ENCODE peak calls at places on chromosome 6, in eight cellular contexts. One of them, this sample, is unnamed.

GRCh38 chr6:3137057-3137777 is 18.7 kb downstream of the BPHL start:
- DNase-seq in HCT116: no peak
- DNase-seq in GM23338: no peak
- DNase-seq in heart right ventricle: no peak
- DNase-seq in PC-9: no peak
- DNase-seq in dorsolateral prefrontal cortex: peak; percentile 30
- DNase-seq in keratinocyte: no peak
- DNase-seq in brain microvascular endothelial cell: no peak
- DNase-seq in this sample: no peak

GRCh38 chr6:18259675-18260447 is 4.5 kb downstream of the DEK start:
- DNase-seq in brain microvascular endothelial cell: no peak
- DNase-seq in HCT116: no peak
- DNase-seq in GM23338: no peak
- DNase-seq in PC-9: peak; percentile 40
- DNase-seq in heart right ventricle: no peak
- DNase-seq in keratinocyte: no peak
- DNase-seq in dorsolateral prefrontal cortex: no peak
- DNase-seq in this sample: no peak

GRCh38 chr6:127367023-127367375 is 23.6 kb upstream of the ECHDC1 start:
- DNase-seq in brain microvascular endothelial cell: no peak
- DNase-seq in GM23338: no peak
- DNase-seq in keratinocyte: no peak
- DNase-seq in heart right ventricle: no peak
- DNase-seq in HCT116: no peak
- DNase-seq in PC-9: no peak
- DNase-seq in dorsolateral prefrontal cortex: no peak
- DNase-seq in this sample: no peak

GRCh38 chr6:215335-216034 is 76.8 kb upstream of the DUSP22 start:
- DNase-seq in heart right ventricle: no peak
- DNase-seq in PC-9: peak; percentile 74
- DNase-seq in HCT116: no peak
- DNase-seq in keratinocyte: peak; percentile 91
- DNase-seq in brain microvascular endothelial cell: no peak
- DNase-seq in GM23338: no peak
- DNase-seq in dorsolateral prefrontal cortex: no peak
- DNase-seq in this sample: peak; percentile 80

GRCh38 chr6:117916483-117916882 is 9.4 kb downstream of the SLC35F1 start:
- DNase-seq in brain microvascular endothelial cell: no peak
- DNase-seq in keratinocyte: no peak
- DNase-seq in PC-9: no peak
- DNase-seq in dorsolateral prefrontal cortex: no peak
- DNase-seq in GM23338: no peak
- DNase-seq in HCT116: no peak
- DNase-seq in heart right ventricle: no peak
- DNase-seq in this sample: no peak

GRCh38 chr6:50843842-50844241 is 25.2 kb downstream of the TFAP2B start:
- DNase-seq in GM23338: peak; percentile 97
- DNase-seq in PC-9: no peak
- DNase-seq in heart right ventricle: no peak
- DNase-seq in HCT116: no peak
- DNase-seq in dorsolateral prefrontal cortex: no peak
- DNase-seq in brain microvascular endothelial cell: no peak
- DNase-seq in keratinocyte: no peak
- DNase-seq in this sample: no peak

GRCh38 chr6:129340983-129341382 is 369.0 kb downstream of the ARHGAP18 start:
- DNase-seq in heart right ventricle: no peak
- DNase-seq in HCT116: no peak
- DNase-seq in keratinocyte: no peak
- DNase-seq in GM23338: no peak
- DNase-seq in brain microvascular endothelial cell: peak; percentile 86
- DNase-seq in dorsolateral prefrontal cortex: no peak
- DNase-seq in PC-9: peak; percentile 46
- DNase-seq in this sample: no peak

GRCh38 chr6:132023490-132023889 is 72.3 kb upstream of the CCN2 start:
- DNase-seq in keratinocyte: no peak
- DNase-seq in PC-9: peak; percentile 4
- DNase-seq in brain microvascular endothelial cell: peak; percentile 7
- DNase-seq in heart right ventricle: no peak
- DNase-seq in GM23338: peak; percentile 61
- DNase-seq in HCT116: peak; percentile 26
- DNase-seq in dorsolateral prefrontal cortex: no peak
- DNase-seq in this sample: no peak

GRCh38 chr6:154548130-154548830 is 37.8 kb upstream of the CNKSR3 start:
- DNase-seq in brain microvascular endothelial cell: peak; percentile 40
- DNase-seq in PC-9: no peak
- DNase-seq in HCT116: no peak
- DNase-seq in dorsolateral prefrontal cortex: no peak
- DNase-seq in keratinocyte: no peak
- DNase-seq in heart right ventricle: peak; percentile 25
- DNase-seq in GM23338: no peak
- DNase-seq in this sample: no peak

GRCh38 chr6:4582506-4582905 is 193.7 kb upstream of the CDYL start:
- DNase-seq in keratinocyte: no peak
- DNase-seq in brain microvascular endothelial cell: peak; percentile 29
- DNase-seq in PC-9: no peak
- DNase-seq in GM23338: no peak
- DNase-seq in heart right ventricle: no peak
- DNase-seq in HCT116: no peak
- DNase-seq in dorsolateral prefrontal cortex: no peak
- DNase-seq in this sample: no peak

GRCh38 chr6:163369628-163370365 is 44.7 kb upstream of the QKI start:
- DNase-seq in dorsolateral prefrontal cortex: no peak
- DNase-seq in brain microvascular endothelial cell: no peak
- DNase-seq in heart right ventricle: no peak
- DNase-seq in PC-9: no peak
- DNase-seq in GM23338: no peak
- DNase-seq in HCT116: no peak
- DNase-seq in keratinocyte: no peak
- DNase-seq in this sample: no peak

GRCh38 chr6:160051390-160051789 is 70.2 kb upstream of the SLC22A1 start:
- DNase-seq in GM23338: no peak
- DNase-seq in keratinocyte: no peak
- DNase-seq in brain microvascular endothelial cell: no peak
- DNase-seq in heart right ventricle: no peak
- DNase-seq in HCT116: no peak
- DNase-seq in dorsolateral prefrontal cortex: no peak
- DNase-seq in PC-9: no peak
- DNase-seq in this sample: no peak

GRCh38 chr6:127972815-127973214 is 72.0 kb upstream of the THEMIS start:
- DNase-seq in HCT116: no peak
- DNase-seq in PC-9: no peak
- DNase-seq in heart right ventricle: no peak
- DNase-seq in keratinocyte: no peak
- DNase-seq in GM23338: no peak
- DNase-seq in dorsolateral prefrontal cortex: no peak
- DNase-seq in brain microvascular endothelial cell: no peak
- DNase-seq in this sample: no peak

GRCh38 chr6:85343428-85343827 is 106.5 kb upstream of the NT5E start:
- DNase-seq in HCT116: no peak
- DNase-seq in dorsolateral prefrontal cortex: no peak
- DNase-seq in heart right ventricle: no peak
- DNase-seq in brain microvascular endothelial cell: no peak
- DNase-seq in keratinocyte: no peak
- DNase-seq in GM23338: no peak
- DNase-seq in PC-9: no peak
- DNase-seq in this sample: no peak
- H3K27ac ChIP-seq in HCT116: no peak overlapping the region
- H3K27ac ChIP-seq in dorsolateral prefrontal cortex: no peak overlapping the region
- H3K27ac ChIP-seq in heart right ventricle: no peak overlapping the region
- H3K27ac ChIP-seq in brain microvascular endothelial cell: no peak overlapping the region
- H3K27ac ChIP-seq in keratinocyte: no peak overlapping the region
- H3K27ac ChIP-seq in GM23338: no peak overlapping the region
- H3K27ac ChIP-seq in PC-9: no peak overlapping the region
- H3K27ac ChIP-seq in this sample: no peak overlapping the region

DNA sequence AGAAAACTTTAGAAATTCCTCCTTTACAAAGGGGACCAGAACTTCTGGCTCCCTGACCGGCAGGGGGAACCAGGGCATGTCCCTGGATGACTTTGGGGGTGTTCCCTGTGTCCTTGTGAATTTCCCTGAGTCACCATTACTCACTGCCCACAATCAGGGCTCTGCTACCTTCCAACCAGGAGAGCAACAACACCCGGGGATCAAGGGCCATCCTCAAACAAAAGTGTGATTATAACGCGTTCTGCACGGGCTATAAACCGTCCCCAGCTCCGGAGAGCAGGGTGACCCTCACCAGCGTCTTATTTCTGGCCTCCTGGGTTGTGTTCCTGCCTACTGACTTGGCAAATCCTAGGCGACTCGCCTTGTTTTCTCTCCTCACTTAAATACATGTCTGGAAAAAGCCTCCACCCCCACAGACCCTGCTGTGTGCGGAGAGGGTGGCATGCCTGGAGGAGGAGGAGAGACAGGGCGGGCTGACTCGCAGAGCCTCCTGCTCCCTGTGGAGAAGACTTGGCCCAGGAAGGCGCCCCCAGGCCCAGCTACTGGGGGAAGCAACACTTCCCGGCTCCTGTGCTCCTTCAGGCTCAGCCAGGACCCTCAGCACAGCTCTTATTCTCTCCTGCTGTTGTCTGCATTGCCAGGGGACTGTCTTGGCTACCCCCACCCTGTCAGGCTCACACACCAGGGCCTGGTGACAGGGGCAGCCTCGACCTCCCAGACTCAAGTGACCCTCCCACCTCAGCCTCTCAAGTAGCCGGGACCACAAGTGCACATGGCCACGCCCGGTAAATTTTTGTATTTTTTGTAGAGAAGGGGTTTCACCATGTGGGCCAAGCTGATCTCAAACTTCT is 54.1 kb downstream of the FGD2 start:
- DNase-seq in HCT116: peak; percentile 96
- DNase-seq in brain microvascular endothelial cell: peak; percentile 95
- DNase-seq in keratinocyte: peak; percentile 85
- DNase-seq in heart right ventricle: peak; percentile 46
- DNase-seq in GM23338: peak; percentile 94
- DNase-seq in dorsolateral prefrontal cortex: peak; percentile 54
- DNase-seq in PC-9: peak; percentile 95
- DNase-seq in this sample: peak; percentile 92
- H3K27ac ChIP-seq in HCT116: peak overlapping the region; percentile 94
- H3K27ac ChIP-seq in brain microvascular endothelial cell: peak overlapping the region; percentile 74
- H3K27ac ChIP-seq in keratinocyte: peak overlapping the region; percentile 83
- H3K27ac ChIP-seq in heart right ventricle: no peak overlapping the region
- H3K27ac ChIP-seq in GM23338: peak overlapping the region; percentile 98
- H3K27ac ChIP-seq in dorsolateral prefrontal cortex: peak overlapping the region; percentile 51
- H3K27ac ChIP-seq in PC-9: peak overlapping the region; percentile 100
- H3K27ac ChIP-seq in this sample: peak overlapping the region; percentile 100

DNA sequence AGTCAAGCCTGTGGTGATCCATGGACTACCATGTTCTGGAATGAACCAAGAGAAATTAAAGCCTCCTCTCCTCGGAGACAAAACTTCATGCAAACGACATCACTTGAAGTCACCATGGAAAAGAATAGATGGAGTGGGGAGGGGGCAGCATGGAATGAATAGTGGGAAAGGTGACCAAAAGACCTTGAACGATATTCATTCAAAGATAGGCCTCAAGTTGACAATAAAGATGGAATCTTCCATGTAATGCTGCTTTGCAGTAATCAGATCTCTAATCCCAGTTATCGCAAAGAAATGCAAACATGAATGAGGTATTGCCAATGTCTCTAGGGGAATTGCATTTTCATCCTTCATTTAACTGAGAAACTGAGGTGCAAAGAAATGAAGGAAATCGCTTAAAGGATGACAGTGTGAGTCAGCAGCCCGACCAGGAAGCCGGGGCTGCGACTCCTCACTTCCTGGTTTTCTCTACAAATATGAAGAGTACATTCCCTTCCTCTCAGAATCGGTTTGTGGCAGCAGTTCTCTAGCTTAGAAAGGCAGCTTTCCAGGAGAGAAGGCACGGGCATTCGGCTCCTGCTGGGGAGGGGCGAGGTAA is 65.6 kb upstream of the RREB1 start:
- DNase-seq in HCT116: no peak
- DNase-seq in heart right ventricle: no peak
- DNase-seq in brain microvascular endothelial cell: peak; percentile 33
- DNase-seq in keratinocyte: no peak
- DNase-seq in PC-9: peak; percentile 42
- DNase-seq in dorsolateral prefrontal cortex: no peak
- DNase-seq in GM23338: no peak
- DNase-seq in this sample: no peak
- H3K27ac ChIP-seq in HCT116: no peak overlapping the region
- H3K27ac ChIP-seq in heart right ventricle: no peak overlapping the region
- H3K27ac ChIP-seq in brain microvascular endothelial cell: no peak overlapping the region
- H3K27ac ChIP-seq in keratinocyte: no peak overlapping the region
- H3K27ac ChIP-seq in PC-9: peak overlapping the region; percentile 21
- H3K27ac ChIP-seq in dorsolateral prefrontal cortex: no peak overlapping the region
- H3K27ac ChIP-seq in GM23338: no peak overlapping the region
- H3K27ac ChIP-seq in this sample: peak overlapping the region; percentile 13

GRCh38 chr6:112145080-112145573 is 57.7 kb downstream of the FAM229B start:
- DNase-seq in brain microvascular endothelial cell: no peak
- DNase-seq in HCT116: no peak
- DNase-seq in PC-9: no peak
- DNase-seq in GM23338: peak; percentile 65
- DNase-seq in heart right ventricle: no peak
- DNase-seq in dorsolateral prefrontal cortex: no peak
- DNase-seq in keratinocyte: no peak
- DNase-seq in this sample: no peak
- H3K27ac ChIP-seq in brain microvascular endothelial cell: no peak overlapping the region
- H3K27ac ChIP-seq in HCT116: no peak overlapping the region
- H3K27ac ChIP-seq in PC-9: no peak overlapping the region
- H3K27ac ChIP-seq in GM23338: no peak overlapping the region
- H3K27ac ChIP-seq in heart right ventricle: no peak overlapping the region
- H3K27ac ChIP-seq in dorsolateral prefrontal cortex: no peak overlapping the region
- H3K27ac ChIP-seq in keratinocyte: no peak overlapping the region
- H3K27ac ChIP-seq in this sample: no peak overlapping the region

GRCh38 chr6:52760105-52760765 is 3.0 kb downstream of the GSTA2 start:
- DNase-seq in GM23338: no peak
- DNase-seq in HCT116: no peak
- DNase-seq in keratinocyte: no peak
- DNase-seq in dorsolateral prefrontal cortex: no peak
- DNase-seq in heart right ventricle: no peak
- DNase-seq in PC-9: no peak
- DNase-seq in brain microvascular endothelial cell: no peak
- DNase-seq in this sample: no peak
- H3K27ac ChIP-seq in GM23338: no peak overlapping the region
- H3K27ac ChIP-seq in HCT116: no peak overlapping the region
- H3K27ac ChIP-seq in keratinocyte: no peak overlapping the region
- H3K27ac ChIP-seq in dorsolateral prefrontal cortex: no peak overlapping the region
- H3K27ac ChIP-seq in heart right ventricle: no peak overlapping the region
- H3K27ac ChIP-seq in PC-9: no peak overlapping the region
- H3K27ac ChIP-seq in brain microvascular endothelial cell: no peak overlapping the region
- H3K27ac ChIP-seq in this sample: no peak overlapping the region

GRCh38 chr6:43142101-43142500 is 29.0 kb upstream of the SRF start:
- DNase-seq in HCT116: no peak
- DNase-seq in GM23338: no peak
- DNase-seq in PC-9: no peak
- DNase-seq in keratinocyte: no peak
- DNase-seq in brain microvascular endothelial cell: no peak
- DNase-seq in heart right ventricle: no peak
- DNase-seq in dorsolateral prefrontal cortex: no peak
- DNase-seq in this sample: no peak
- H3K27ac ChIP-seq in HCT116: no peak overlapping the region
- H3K27ac ChIP-seq in GM23338: peak overlapping the region; percentile 91
- H3K27ac ChIP-seq in PC-9: no peak overlapping the region
- H3K27ac ChIP-seq in keratinocyte: no peak overlapping the region
- H3K27ac ChIP-seq in brain microvascular endothelial cell: no peak overlapping the region
- H3K27ac ChIP-seq in heart right ventricle: no peak overlapping the region
- H3K27ac ChIP-seq in dorsolateral prefrontal cortex: no peak overlapping the region
- H3K27ac ChIP-seq in this sample: no peak overlapping the region

GRCh38 chr6:25851961-25852360 is 20.1 kb upstream of the SLC17A1 start:
- DNase-seq in PC-9: no peak
- DNase-seq in GM23338: no peak
- DNase-seq in keratinocyte: no peak
- DNase-seq in heart right ventricle: no peak
- DNase-seq in dorsolateral prefrontal cortex: no peak
- DNase-seq in HCT116: no peak
- DNase-seq in brain microvascular endothelial cell: no peak
- DNase-seq in this sample: no peak
- H3K27ac ChIP-seq in PC-9: no peak overlapping the region
- H3K27ac ChIP-seq in GM23338: no peak overlapping the region
- H3K27ac ChIP-seq in keratinocyte: no peak overlapping the region
- H3K27ac ChIP-seq in heart right ventricle: no peak overlapping the region
- H3K27ac ChIP-seq in dorsolateral prefrontal cortex: no peak overlapping the region
- H3K27ac ChIP-seq in HCT116: no peak overlapping the region
- H3K27ac ChIP-seq in brain microvascular endothelial cell: no peak overlapping the region
- H3K27ac ChIP-seq in this sample: no peak overlapping the region

This sample was measured in epithelial cell of prostate.